ENCODE peak calls at places on chromosomes 5 and 9, in ten cellular contexts. T is RWPE2, C is gastrocnemius medialis, D is mammary epithelial cell, K is Panc1, E is cardiac muscle cell, W is A549, S is left lung, X is transverse colon, V is pancreas. L is an unnamed sample.

GRCh38 chr9:26165426-26165825 is 487.2 kb upstream of the TUSC1 start:
- DNase-seq in S (no peak), X (no peak), C (no peak), E (no peak), V (no peak), D (no peak), W (no peak), T (no peak), K (no peak), L (no peak)

GRCh38 chr9:37290366-37290765 is 132.1 kb upstream of the GRHPR start:
- DNase-seq in V (no peak), C (no peak), E (no peak), S (no peak), K (no peak), X (no peak), T (no peak), W (no peak), D (no peak), L (no peak)

GRCh38 chr5:131304414-131304813 is 40.6 kb downstream of the CDC42SE2 start:
- DNase-seq in T (no peak), V (no peak), K (no peak), E (no peak), S (no peak), D (no peak), C (no peak), X (no peak), W (no peak), L (no peak)

GRCh38 chr9:16023466-16023865 is 470.6 kb downstream of the CCDC171 start:
- DNase-seq in V (no peak), E (no peak), K (no peak), W (no peak), T (no peak), X (no peak), S (no peak), D (no peak), C (no peak), L (no peak)

GRCh38 chr5:133977161-133977787 is 8.8 kb upstream of the C5orf15 start:
- DNase-seq in V (no peak), K (no peak), W (no peak), E (no peak), X (no peak), S (peak), D (no peak), C (no peak), T (no peak), L (no peak)

GRCh38 chr9:91740713-91741112 is 209.3 kb downstream of the ROR2 start:
- DNase-seq in V (no peak), C (no peak), E (peak), W (peak), X (peak), S (peak), K (no peak), D (no peak), T (no peak), L (no peak)

GRCh38 chr5:81904166-81904565 is 67.7 kb upstream of the ATG10 start:
- DNase-seq in T (no peak), D (no peak), S (no peak), E (no peak), C (no peak), W (no peak), V (no peak), X (no peak), K (no peak), L (no peak)

GRCh38 chr9:113376634-113377531 is at the start of gene HDHD3:
- DNase-seq in T (no peak), C (peak), X (peak), W (peak), S (peak), E (peak), K (no peak), V (peak), D (peak), L (peak)

GRCh38 chr5:60634054-60634453 is 65.9 kb downstream of the DEPDC1B start:
- DNase-seq in X (no peak), C (no peak), S (no peak), K (no peak), D (no peak), W (no peak), E (peak), V (no peak), T (no peak), L (no peak)

GRCh38 chr9:100437860-100438805 is 11.2 kb downstream of the MSANTD3 start:
- DNase-seq in E (peak), D (peak), T (peak), K (no peak), X (peak), C (peak), W (peak), S (peak), V (peak), L (peak)

GRCh38 chr5:140363631-140364471 is 3.9 kb downstream of the SLC4A9 start:
- DNase-seq in V (no peak), X (no peak), W (no peak), C (no peak), T (no peak), K (no peak), D (no peak), E (no peak), S (no peak), L (no peak)
- TF ChIP-seq CTCF in V (no peak), X (no peak), W (no peak), C (no peak), T (no peak), K (no peak), D (no peak), E (no peak), S (no peak), L (no peak)

GRCh38 chr9:2243666-2244555 is 228.8 kb downstream of the SMARCA2 start:
- DNase-seq in V (no peak), W (no peak), X (no peak), T (no peak), K (no peak), D (no peak), S (no peak), C (no peak), E (peak), L (no peak)

GRCh38 chr9:2248768-2249167 is 233.6 kb downstream of the SMARCA2 start:
- DNase-seq in T (no peak), C (no peak), V (no peak), E (no peak), K (no peak), S (no peak), X (no peak), W (peak), D (no peak), L (no peak)

GRCh38 chr9:2241875-2242741 is 227.0 kb downstream of the SMARCA2 start:
- DNase-seq in X (peak), K (no peak), V (peak), E (peak), D (peak), C (peak), W (peak), T (peak), S (peak), L (peak)

GRCh38 chr9:2241461-2241874 is 226.3 kb downstream of the SMARCA2 start:
- DNase-seq in D (no peak), X (no peak), V (no peak), E (peak), T (no peak), W (peak), S (no peak), C (no peak), K (no peak), L (peak)

DNA sequence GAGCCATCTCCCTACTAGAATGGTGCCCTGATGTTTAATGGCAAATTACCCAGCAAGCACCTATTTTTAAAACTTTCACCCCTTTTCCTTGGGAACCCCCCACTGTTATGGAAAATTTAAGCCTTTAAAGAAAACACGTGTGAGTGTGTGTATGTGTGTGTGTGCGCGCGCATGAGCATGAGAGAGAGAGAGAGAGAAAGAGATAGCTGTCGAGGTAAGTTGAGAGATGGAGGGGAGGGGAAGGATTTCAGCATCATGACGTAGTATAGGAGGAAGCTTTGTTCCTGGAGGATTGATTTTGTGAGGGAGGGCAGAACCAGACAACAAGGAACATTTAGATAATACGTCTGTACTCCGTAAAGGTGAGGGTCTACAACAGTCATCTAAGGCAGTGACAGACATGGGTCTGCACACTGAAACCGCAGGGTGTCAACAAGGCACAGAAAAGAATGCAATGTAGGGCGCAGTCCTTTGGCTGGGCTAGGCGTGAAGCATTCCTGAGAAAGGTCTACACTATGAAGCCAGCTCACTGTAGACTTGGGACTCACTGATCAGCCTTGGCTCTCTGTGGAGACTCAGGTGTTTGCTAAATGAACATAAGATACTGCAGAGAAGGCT is 227.7 kb downstream of the SMARCA2 start:
- DNase-seq in T (no peak), C (no peak), D (no peak), E (peak), V (no peak), K (no peak), X (no peak), S (no peak), W (no peak), L (no peak)
- H3K27ac ChIP-seq in T (no peak), C (no peak), D (no peak), E (peak), V (peak), K (no peak), X (no peak), S (peak), W (peak), L (no peak)

DNA sequence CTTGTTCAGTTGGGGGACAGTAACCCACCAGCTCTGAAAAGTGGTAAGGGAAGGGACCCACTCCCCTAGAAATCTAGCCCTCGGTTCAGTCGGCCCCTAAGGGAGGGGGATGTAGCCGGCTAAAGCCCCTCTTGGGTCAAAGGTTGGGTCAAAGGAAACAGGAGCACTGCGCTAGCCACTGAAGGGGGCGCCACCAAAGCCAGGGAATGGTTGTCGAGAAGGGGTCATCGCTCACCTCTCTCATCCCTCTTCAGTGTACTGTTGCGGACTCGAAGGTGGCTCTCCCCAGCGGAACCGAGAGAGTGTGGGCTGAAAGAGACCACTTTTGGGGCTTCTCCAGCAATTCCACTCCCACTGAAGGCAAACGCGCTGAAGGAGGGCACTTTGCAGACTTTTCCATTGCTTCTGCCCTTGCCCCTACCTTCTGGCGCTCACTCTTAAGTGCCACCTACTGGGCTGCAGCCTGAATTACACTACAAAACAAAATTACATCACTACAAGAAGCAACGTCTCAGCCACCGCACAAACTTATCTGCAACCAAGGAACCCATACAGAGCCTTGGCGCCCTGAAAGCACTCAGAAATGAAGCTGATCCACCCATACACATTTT is 396.9 kb downstream of the PDE4D start:
- DNase-seq in C (no peak), V (peak), W (peak), S (no peak), X (no peak), E (peak), K (no peak), D (no peak), T (peak), L (no peak)
- TF ChIP-seq CTCF in C (peak), V (no peak), W (peak), S (no peak), X (peak), E (peak), K (peak), D (peak), T (peak), L (peak)

DNA sequence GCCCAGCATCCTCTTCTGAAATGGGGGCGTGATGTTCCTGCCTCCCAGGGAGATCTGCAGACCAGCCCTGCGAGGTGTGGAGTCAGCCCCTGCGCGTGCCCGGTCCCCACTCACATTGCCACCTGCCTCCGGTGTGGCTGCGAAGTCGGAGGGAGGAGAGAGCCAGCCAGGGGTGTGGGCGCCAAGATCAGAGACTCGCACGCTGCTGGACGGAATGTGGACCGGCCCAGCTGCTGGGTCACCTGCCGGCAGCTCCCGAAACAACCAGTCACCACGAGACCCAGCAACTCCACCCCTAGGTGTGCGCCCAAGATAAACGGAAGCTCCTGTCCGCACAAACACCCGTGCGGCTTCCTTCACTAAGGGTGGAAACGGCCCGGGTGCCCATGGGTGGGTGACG is 51.1 kb upstream of the EGFL7 start:
- DNase-seq in S (no peak), E (no peak), V (no peak), C (no peak), W (no peak), K (no peak), D (no peak), X (no peak), T (no peak), L (no peak)
- H3K27ac ChIP-seq in S (no peak), E (no peak), V (no peak), C (no peak), W (no peak), K (no peak), D (no peak), X (no peak), T (no peak), L (no peak)

GRCh38 chr9:2161661-2162060 is 146.5 kb downstream of the SMARCA2 start:
- DNase-seq in K (no peak), T (no peak), V (no peak), S (no peak), W (no peak), C (no peak), X (no peak), D (no peak), E (no peak), L (no peak)
- TF ChIP-seq CTCF in K (no peak), T (no peak), V (no peak), S (no peak), W (no peak), C (no peak), X (no peak), D (no peak), E (no peak), L (no peak)

GRCh38 chr9:72575673-72576072 is 54.3 kb downstream of the TMC1 start:
- DNase-seq in K (no peak), X (no peak), D (no peak), V (no peak), W (no peak), E (no peak), C (no peak), T (no peak), S (no peak), L (no peak)

GRCh38 chr9:72579190-72579589 is 57.8 kb downstream of the TMC1 start:
- DNase-seq in C (no peak), K (no peak), X (peak), T (peak), S (peak), D (peak), W (peak), V (peak), E (peak), L (no peak)

GRCh38 chr9:72576087-72576486 is 54.7 kb downstream of the TMC1 start:
- DNase-seq in K (no peak), W (no peak), C (no peak), V (no peak), T (no peak), E (no peak), X (no peak), S (no peak), D (no peak), L (no peak)

GRCh38 chr9:72579880-72580570 is 58.6 kb downstream of the TMC1 start:
- DNase-seq in C (no peak), S (no peak), E (peak), K (no peak), D (peak), T (no peak), V (no peak), W (no peak), X (no peak), L (no peak)

GRCh38 chr9:72577212-72577753 is 55.9 kb downstream of the TMC1 start:
- DNase-seq in T (no peak), S (no peak), C (no peak), D (peak), X (no peak), E (peak), K (no peak), V (no peak), W (peak), L (no peak)
- H3K27ac ChIP-seq in T (peak), S (peak), C (peak), D (peak), X (peak), E (no peak), K (peak), V (peak), W (peak), L (no peak)